ENCODE peak calls at places on chromosomes 16 and 17, in seven cellular contexts. One of them, this sample, is unnamed.

GRCh38 chr17:38734235-38734633 is 4.1 kb downstream of the CISD3 start:
- DNase-seq in adrenal gland: peak
- DNase-seq in stimulated activated effector memory CD8-positive, alpha-beta T cell treated with anti-CD3 and anti-CD28 coated beads, Interleukin-12 subunit alpha, Interleukin-12 subunit beta, amount 100 ng/mL, for 72 hours: no peak
- DNase-seq in effector memory CD4-positive, alpha-beta T cell: no peak
- DNase-seq in hepatic stellate cell: no peak
- DNase-seq in naive thymus-derived CD8-positive, alpha-beta T cell: no peak
- DNase-seq in iris pigment epithelial cell: no peak
- DNase-seq in this sample: no peak

GRCh38 chr17:78674595-78675315 is 97.6 kb upstream of the DNAH17 start:
- DNase-seq in stimulated activated effector memory CD8-positive, alpha-beta T cell treated with anti-CD3 and anti-CD28 coated beads, Interleukin-12 subunit alpha, Interleukin-12 subunit beta, amount 100 ng/mL, for 72 hours: no peak
- DNase-seq in iris pigment epithelial cell: no peak
- DNase-seq in adrenal gland: no peak
- DNase-seq in effector memory CD4-positive, alpha-beta T cell: no peak
- DNase-seq in hepatic stellate cell: no peak
- DNase-seq in naive thymus-derived CD8-positive, alpha-beta T cell: no peak
- DNase-seq in this sample: no peak

GRCh38 chr16:1890024-1890700 is 18.2 kb upstream of the MEIOB start:
- DNase-seq in hepatic stellate cell: no peak
- DNase-seq in adrenal gland: no peak
- DNase-seq in naive thymus-derived CD8-positive, alpha-beta T cell: no peak
- DNase-seq in effector memory CD4-positive, alpha-beta T cell: no peak
- DNase-seq in iris pigment epithelial cell: no peak
- DNase-seq in stimulated activated effector memory CD8-positive, alpha-beta T cell treated with anti-CD3 and anti-CD28 coated beads, Interleukin-12 subunit alpha, Interleukin-12 subunit beta, amount 100 ng/mL, for 72 hours: no peak
- DNase-seq in this sample: no peak

GRCh38 chr16:57308041-57308440 is 23.6 kb upstream of the PLLP start:
- DNase-seq in stimulated activated effector memory CD8-positive, alpha-beta T cell treated with anti-CD3 and anti-CD28 coated beads, Interleukin-12 subunit alpha, Interleukin-12 subunit beta, amount 100 ng/mL, for 72 hours: no peak
- DNase-seq in adrenal gland: no peak
- DNase-seq in iris pigment epithelial cell: no peak
- DNase-seq in naive thymus-derived CD8-positive, alpha-beta T cell: no peak
- DNase-seq in hepatic stellate cell: no peak
- DNase-seq in effector memory CD4-positive, alpha-beta T cell: no peak
- DNase-seq in this sample: no peak

GRCh38 chr17:79830303-79830702 is 8.9 kb downstream of the CBX4 start:
- DNase-seq in effector memory CD4-positive, alpha-beta T cell: no peak
- DNase-seq in hepatic stellate cell: no peak
- DNase-seq in iris pigment epithelial cell: no peak
- DNase-seq in naive thymus-derived CD8-positive, alpha-beta T cell: no peak
- DNase-seq in stimulated activated effector memory CD8-positive, alpha-beta T cell treated with anti-CD3 and anti-CD28 coated beads, Interleukin-12 subunit alpha, Interleukin-12 subunit beta, amount 100 ng/mL, for 72 hours: no peak
- DNase-seq in adrenal gland: no peak
- DNase-seq in this sample: no peak

GRCh38 chr16:1152123-1152638 is 725 bp upstream of the CACNA1H start:
- DNase-seq in naive thymus-derived CD8-positive, alpha-beta T cell: no peak
- DNase-seq in iris pigment epithelial cell: no peak
- DNase-seq in hepatic stellate cell: peak
- DNase-seq in effector memory CD4-positive, alpha-beta T cell: no peak
- DNase-seq in stimulated activated effector memory CD8-positive, alpha-beta T cell treated with anti-CD3 and anti-CD28 coated beads, Interleukin-12 subunit alpha, Interleukin-12 subunit beta, amount 100 ng/mL, for 72 hours: peak
- DNase-seq in adrenal gland: no peak
- DNase-seq in this sample: no peak

GRCh38 chr17:63774141-63774981 is at the start of gene DDX42:
- DNase-seq in adrenal gland: peak
- DNase-seq in effector memory CD4-positive, alpha-beta T cell: peak
- DNase-seq in naive thymus-derived CD8-positive, alpha-beta T cell: peak
- DNase-seq in stimulated activated effector memory CD8-positive, alpha-beta T cell treated with anti-CD3 and anti-CD28 coated beads, Interleukin-12 subunit alpha, Interleukin-12 subunit beta, amount 100 ng/mL, for 72 hours: no peak
- DNase-seq in hepatic stellate cell: peak
- DNase-seq in iris pigment epithelial cell: peak
- DNase-seq in this sample: peak

GRCh38 chr17:10210151-10210574 is 11.8 kb upstream of the GAS7 start:
- DNase-seq in adrenal gland: no peak
- DNase-seq in hepatic stellate cell: no peak
- DNase-seq in effector memory CD4-positive, alpha-beta T cell: no peak
- DNase-seq in stimulated activated effector memory CD8-positive, alpha-beta T cell treated with anti-CD3 and anti-CD28 coated beads, Interleukin-12 subunit alpha, Interleukin-12 subunit beta, amount 100 ng/mL, for 72 hours: no peak
- DNase-seq in naive thymus-derived CD8-positive, alpha-beta T cell: no peak
- DNase-seq in iris pigment epithelial cell: peak
- DNase-seq in this sample: no peak

GRCh38 chr16:86956437-86956836 is 360.8 kb downstream of the C16orf95 start:
- DNase-seq in effector memory CD4-positive, alpha-beta T cell: no peak
- DNase-seq in naive thymus-derived CD8-positive, alpha-beta T cell: no peak
- DNase-seq in adrenal gland: no peak
- DNase-seq in iris pigment epithelial cell: no peak
- DNase-seq in hepatic stellate cell: no peak
- DNase-seq in stimulated activated effector memory CD8-positive, alpha-beta T cell treated with anti-CD3 and anti-CD28 coated beads, Interleukin-12 subunit alpha, Interleukin-12 subunit beta, amount 100 ng/mL, for 72 hours: no peak
- DNase-seq in this sample: no peak

GRCh38 chr16:69373019-69373418 is 12.8 kb downstream of the TERF2 start:
- DNase-seq in stimulated activated effector memory CD8-positive, alpha-beta T cell treated with anti-CD3 and anti-CD28 coated beads, Interleukin-12 subunit alpha, Interleukin-12 subunit beta, amount 100 ng/mL, for 72 hours: no peak
- DNase-seq in hepatic stellate cell: no peak
- DNase-seq in adrenal gland: no peak
- DNase-seq in effector memory CD4-positive, alpha-beta T cell: no peak
- DNase-seq in iris pigment epithelial cell: no peak
- DNase-seq in naive thymus-derived CD8-positive, alpha-beta T cell: no peak
- DNase-seq in this sample: no peak

GRCh38 chr17:7850970-7851437 is 3.9 kb upstream of the TMEM88 start:
- DNase-seq in iris pigment epithelial cell: no peak
- DNase-seq in hepatic stellate cell: no peak
- DNase-seq in stimulated activated effector memory CD8-positive, alpha-beta T cell treated with anti-CD3 and anti-CD28 coated beads, Interleukin-12 subunit alpha, Interleukin-12 subunit beta, amount 100 ng/mL, for 72 hours: no peak
- DNase-seq in effector memory CD4-positive, alpha-beta T cell: no peak
- DNase-seq in naive thymus-derived CD8-positive, alpha-beta T cell: no peak
- DNase-seq in adrenal gland: peak
- DNase-seq in this sample: no peak

GRCh38 chr16:10744370-10745030 is 858 bp downstream of the NUBP1 start:
- DNase-seq in hepatic stellate cell: peak
- DNase-seq in effector memory CD4-positive, alpha-beta T cell: no peak
- DNase-seq in adrenal gland: peak
- DNase-seq in naive thymus-derived CD8-positive, alpha-beta T cell: no peak
- DNase-seq in iris pigment epithelial cell: peak
- DNase-seq in stimulated activated effector memory CD8-positive, alpha-beta T cell treated with anti-CD3 and anti-CD28 coated beads, Interleukin-12 subunit alpha, Interleukin-12 subunit beta, amount 100 ng/mL, for 72 hours: no peak
- DNase-seq in this sample: no peak

GRCh38 chr17:5672815-5673430 is 88.6 kb upstream of the NLRP1 start:
- DNase-seq in naive thymus-derived CD8-positive, alpha-beta T cell: no peak
- DNase-seq in adrenal gland: no peak
- DNase-seq in hepatic stellate cell: no peak
- DNase-seq in stimulated activated effector memory CD8-positive, alpha-beta T cell treated with anti-CD3 and anti-CD28 coated beads, Interleukin-12 subunit alpha, Interleukin-12 subunit beta, amount 100 ng/mL, for 72 hours: no peak
- DNase-seq in iris pigment epithelial cell: no peak
- DNase-seq in effector memory CD4-positive, alpha-beta T cell: no peak
- DNase-seq in this sample: no peak

GRCh38 chr16:19481769-19482168 is 40.1 kb downstream of the GDE1 start:
- DNase-seq in naive thymus-derived CD8-positive, alpha-beta T cell: no peak
- DNase-seq in iris pigment epithelial cell: no peak
- DNase-seq in effector memory CD4-positive, alpha-beta T cell: no peak
- DNase-seq in stimulated activated effector memory CD8-positive, alpha-beta T cell treated with anti-CD3 and anti-CD28 coated beads, Interleukin-12 subunit alpha, Interleukin-12 subunit beta, amount 100 ng/mL, for 72 hours: no peak
- DNase-seq in adrenal gland: no peak
- DNase-seq in hepatic stellate cell: no peak
- DNase-seq in this sample: no peak

GRCh38 chr16:50721549-50722409 is 20.1 kb upstream of the CYLD start:
- DNase-seq in adrenal gland: no peak
- DNase-seq in effector memory CD4-positive, alpha-beta T cell: no peak
- DNase-seq in stimulated activated effector memory CD8-positive, alpha-beta T cell treated with anti-CD3 and anti-CD28 coated beads, Interleukin-12 subunit alpha, Interleukin-12 subunit beta, amount 100 ng/mL, for 72 hours: no peak
- DNase-seq in iris pigment epithelial cell: no peak
- DNase-seq in hepatic stellate cell: no peak
- DNase-seq in naive thymus-derived CD8-positive, alpha-beta T cell: no peak
- DNase-seq in this sample: no peak

GRCh38 chr16:4437366-4437765 is 11.7 kb downstream of the DNAJA3 start:
- DNase-seq in iris pigment epithelial cell: no peak
- DNase-seq in effector memory CD4-positive, alpha-beta T cell: no peak
- DNase-seq in hepatic stellate cell: no peak
- DNase-seq in adrenal gland: peak
- DNase-seq in stimulated activated effector memory CD8-positive, alpha-beta T cell treated with anti-CD3 and anti-CD28 coated beads, Interleukin-12 subunit alpha, Interleukin-12 subunit beta, amount 100 ng/mL, for 72 hours: no peak
- DNase-seq in naive thymus-derived CD8-positive, alpha-beta T cell: no peak
- DNase-seq in this sample: no peak

GRCh38 chr17:7249830-7250229 is 1.7 kb downstream of the CTDNEP1 start:
- DNase-seq in effector memory CD4-positive, alpha-beta T cell: no peak
- DNase-seq in adrenal gland: no peak
- DNase-seq in iris pigment epithelial cell: no peak
- DNase-seq in stimulated activated effector memory CD8-positive, alpha-beta T cell treated with anti-CD3 and anti-CD28 coated beads, Interleukin-12 subunit alpha, Interleukin-12 subunit beta, amount 100 ng/mL, for 72 hours: no peak
- DNase-seq in naive thymus-derived CD8-positive, alpha-beta T cell: no peak
- DNase-seq in hepatic stellate cell: no peak
- DNase-seq in this sample: no peak

GRCh38 chr17:77142689-77143088 is 1.9 kb downstream of the SEC14L1 start:
- DNase-seq in hepatic stellate cell: no peak
- DNase-seq in effector memory CD4-positive, alpha-beta T cell: no peak
- DNase-seq in naive thymus-derived CD8-positive, alpha-beta T cell: no peak
- DNase-seq in stimulated activated effector memory CD8-positive, alpha-beta T cell treated with anti-CD3 and anti-CD28 coated beads, Interleukin-12 subunit alpha, Interleukin-12 subunit beta, amount 100 ng/mL, for 72 hours: no peak
- DNase-seq in iris pigment epithelial cell: no peak
- DNase-seq in adrenal gland: no peak
- DNase-seq in this sample: no peak

GRCh38 chr17:34081269-34081668 is 173.8 kb upstream of the CCL2 start:
- DNase-seq in adrenal gland: no peak
- DNase-seq in stimulated activated effector memory CD8-positive, alpha-beta T cell treated with anti-CD3 and anti-CD28 coated beads, Interleukin-12 subunit alpha, Interleukin-12 subunit beta, amount 100 ng/mL, for 72 hours: no peak
- DNase-seq in hepatic stellate cell: peak
- DNase-seq in iris pigment epithelial cell: peak
- DNase-seq in naive thymus-derived CD8-positive, alpha-beta T cell: no peak
- DNase-seq in effector memory CD4-positive, alpha-beta T cell: no peak
- DNase-seq in this sample: no peak

GRCh38 chr16:86355951-86356350 is 154.4 kb upstream of the FOXF1 start:
- DNase-seq in naive thymus-derived CD8-positive, alpha-beta T cell: no peak
- DNase-seq in adrenal gland: no peak
- DNase-seq in effector memory CD4-positive, alpha-beta T cell: no peak
- DNase-seq in stimulated activated effector memory CD8-positive, alpha-beta T cell treated with anti-CD3 and anti-CD28 coated beads, Interleukin-12 subunit alpha, Interleukin-12 subunit beta, amount 100 ng/mL, for 72 hours: no peak
- DNase-seq in iris pigment epithelial cell: no peak
- DNase-seq in hepatic stellate cell: no peak
- DNase-seq in this sample: no peak

GRCh38 chr17:9890124-9890523 is 14.9 kb downstream of the RCVRN start:
- DNase-seq in effector memory CD4-positive, alpha-beta T cell: no peak
- DNase-seq in iris pigment epithelial cell: peak
- DNase-seq in naive thymus-derived CD8-positive, alpha-beta T cell: no peak
- DNase-seq in hepatic stellate cell: no peak
- DNase-seq in adrenal gland: no peak
- DNase-seq in stimulated activated effector memory CD8-positive, alpha-beta T cell treated with anti-CD3 and anti-CD28 coated beads, Interleukin-12 subunit alpha, Interleukin-12 subunit beta, amount 100 ng/mL, for 72 hours: no peak
- DNase-seq in this sample: no peak

GRCh38 chr17:49280061-49280460 is 49.5 kb upstream of the PHOSPHO1 start:
- DNase-seq in stimulated activated effector memory CD8-positive, alpha-beta T cell treated with anti-CD3 and anti-CD28 coated beads, Interleukin-12 subunit alpha, Interleukin-12 subunit beta, amount 100 ng/mL, for 72 hours: no peak
- DNase-seq in hepatic stellate cell: no peak
- DNase-seq in iris pigment epithelial cell: no peak
- DNase-seq in naive thymus-derived CD8-positive, alpha-beta T cell: no peak
- DNase-seq in effector memory CD4-positive, alpha-beta T cell: no peak
- DNase-seq in adrenal gland: no peak
- DNase-seq in this sample: no peak

GRCh38 chr17:40751065-40751464 is 4.1 kb downstream of the KRT25 start:
- DNase-seq in adrenal gland: no peak
- DNase-seq in iris pigment epithelial cell: no peak
- DNase-seq in stimulated activated effector memory CD8-positive, alpha-beta T cell treated with anti-CD3 and anti-CD28 coated beads, Interleukin-12 subunit alpha, Interleukin-12 subunit beta, amount 100 ng/mL, for 72 hours: no peak
- DNase-seq in hepatic stellate cell: no peak
- DNase-seq in effector memory CD4-positive, alpha-beta T cell: no peak
- DNase-seq in naive thymus-derived CD8-positive, alpha-beta T cell: no peak
- DNase-seq in this sample: no peak

GRCh38 chr17:4074831-4075495 is 67.9 kb downstream of the ZZEF1 start:
- DNase-seq in effector memory CD4-positive, alpha-beta T cell: no peak
- DNase-seq in stimulated activated effector memory CD8-positive, alpha-beta T cell treated with anti-CD3 and anti-CD28 coated beads, Interleukin-12 subunit alpha, Interleukin-12 subunit beta, amount 100 ng/mL, for 72 hours: no peak
- DNase-seq in naive thymus-derived CD8-positive, alpha-beta T cell: no peak
- DNase-seq in hepatic stellate cell: peak
- DNase-seq in iris pigment epithelial cell: peak
- DNase-seq in adrenal gland: no peak
- DNase-seq in this sample: no peak

GRCh38 chr16:11139624-11140375 is 116.2 kb downstream of the SOCS1 start:
- DNase-seq in effector memory CD4-positive, alpha-beta T cell: no peak
- DNase-seq in iris pigment epithelial cell: no peak
- DNase-seq in stimulated activated effector memory CD8-positive, alpha-beta T cell treated with anti-CD3 and anti-CD28 coated beads, Interleukin-12 subunit alpha, Interleukin-12 subunit beta, amount 100 ng/mL, for 72 hours: no peak
- DNase-seq in hepatic stellate cell: no peak
- DNase-seq in adrenal gland: no peak
- DNase-seq in naive thymus-derived CD8-positive, alpha-beta T cell: no peak
- DNase-seq in this sample: no peak

GRCh38 chr17:80254396-80255241 is 6.0 kb upstream of the RNF213 start:
- DNase-seq in hepatic stellate cell: peak
- DNase-seq in naive thymus-derived CD8-positive, alpha-beta T cell: no peak
- DNase-seq in iris pigment epithelial cell: peak
- DNase-seq in stimulated activated effector memory CD8-positive, alpha-beta T cell treated with anti-CD3 and anti-CD28 coated beads, Interleukin-12 subunit alpha, Interleukin-12 subunit beta, amount 100 ng/mL, for 72 hours: peak
- DNase-seq in effector memory CD4-positive, alpha-beta T cell: peak
- DNase-seq in adrenal gland: peak
- DNase-seq in this sample: no peak

GRCh38 chr17:78127240-78127887 is 1.2 kb downstream of the TMC6 start:
- DNase-seq in naive thymus-derived CD8-positive, alpha-beta T cell: no peak
- DNase-seq in stimulated activated effector memory CD8-positive, alpha-beta T cell treated with anti-CD3 and anti-CD28 coated beads, Interleukin-12 subunit alpha, Interleukin-12 subunit beta, amount 100 ng/mL, for 72 hours: peak
- DNase-seq in adrenal gland: peak
- DNase-seq in effector memory CD4-positive, alpha-beta T cell: peak
- DNase-seq in hepatic stellate cell: peak
- DNase-seq in iris pigment epithelial cell: no peak
- DNase-seq in this sample: peak

GRCh38 chr16:89113661-89114060 is 20.0 kb downstream of the ACSF3 start:
- DNase-seq in hepatic stellate cell: no peak
- DNase-seq in effector memory CD4-positive, alpha-beta T cell: no peak
- DNase-seq in naive thymus-derived CD8-positive, alpha-beta T cell: no peak
- DNase-seq in adrenal gland: no peak
- DNase-seq in stimulated activated effector memory CD8-positive, alpha-beta T cell treated with anti-CD3 and anti-CD28 coated beads, Interleukin-12 subunit alpha, Interleukin-12 subunit beta, amount 100 ng/mL, for 72 hours: no peak
- DNase-seq in iris pigment epithelial cell: no peak
- DNase-seq in this sample: peak

GRCh38 chr17:76626442-76626841 is 17.1 kb downstream of the ST6GALNAC1 start:
- DNase-seq in effector memory CD4-positive, alpha-beta T cell: no peak
- DNase-seq in stimulated activated effector memory CD8-positive, alpha-beta T cell treated with anti-CD3 and anti-CD28 coated beads, Interleukin-12 subunit alpha, Interleukin-12 subunit beta, amount 100 ng/mL, for 72 hours: no peak
- DNase-seq in naive thymus-derived CD8-positive, alpha-beta T cell: no peak
- DNase-seq in hepatic stellate cell: no peak
- DNase-seq in iris pigment epithelial cell: no peak
- DNase-seq in adrenal gland: no peak
- DNase-seq in this sample: no peak

GRCh38 chr17:9386401-9386800 is 189.2 kb downstream of the STX8 start:
- DNase-seq in effector memory CD4-positive, alpha-beta T cell: no peak
- DNase-seq in hepatic stellate cell: no peak
- DNase-seq in stimulated activated effector memory CD8-positive, alpha-beta T cell treated with anti-CD3 and anti-CD28 coated beads, Interleukin-12 subunit alpha, Interleukin-12 subunit beta, amount 100 ng/mL, for 72 hours: no peak
- DNase-seq in iris pigment epithelial cell: no peak
- DNase-seq in adrenal gland: no peak
- DNase-seq in naive thymus-derived CD8-positive, alpha-beta T cell: no peak
- DNase-seq in this sample: no peak

GRCh38 chr17:82917656-82918345 is 78.0 kb upstream of the ZNF750 start:
- DNase-seq in stimulated activated effector memory CD8-positive, alpha-beta T cell treated with anti-CD3 and anti-CD28 coated beads, Interleukin-12 subunit alpha, Interleukin-12 subunit beta, amount 100 ng/mL, for 72 hours: no peak
- DNase-seq in adrenal gland: no peak
- DNase-seq in effector memory CD4-positive, alpha-beta T cell: no peak
- DNase-seq in iris pigment epithelial cell: peak
- DNase-seq in naive thymus-derived CD8-positive, alpha-beta T cell: peak
- DNase-seq in hepatic stellate cell: peak
- DNase-seq in this sample: no peak

GRCh38 chr16:81526935-81527334 is 82.3 kb downstream of the CMIP start:
- DNase-seq in iris pigment epithelial cell: peak
- DNase-seq in hepatic stellate cell: no peak
- DNase-seq in stimulated activated effector memory CD8-positive, alpha-beta T cell treated with anti-CD3 and anti-CD28 coated beads, Interleukin-12 subunit alpha, Interleukin-12 subunit beta, amount 100 ng/mL, for 72 hours: no peak
- DNase-seq in naive thymus-derived CD8-positive, alpha-beta T cell: no peak
- DNase-seq in effector memory CD4-positive, alpha-beta T cell: no peak
- DNase-seq in adrenal gland: no peak
- DNase-seq in this sample: peak

GRCh38 chr17:29042679-29043538 is at the start of gene PIPOX:
- DNase-seq in hepatic stellate cell: peak
- DNase-seq in iris pigment epithelial cell: peak
- DNase-seq in stimulated activated effector memory CD8-positive, alpha-beta T cell treated with anti-CD3 and anti-CD28 coated beads, Interleukin-12 subunit alpha, Interleukin-12 subunit beta, amount 100 ng/mL, for 72 hours: no peak
- DNase-seq in naive thymus-derived CD8-positive, alpha-beta T cell: no peak
- DNase-seq in effector memory CD4-positive, alpha-beta T cell: no peak
- DNase-seq in adrenal gland: peak
- DNase-seq in this sample: no peak

GRCh38 chr17:80247561-80247960 is 13.1 kb upstream of the RNF213 start:
- DNase-seq in effector memory CD4-positive, alpha-beta T cell: no peak
- DNase-seq in hepatic stellate cell: no peak
- DNase-seq in naive thymus-derived CD8-positive, alpha-beta T cell: no peak
- DNase-seq in adrenal gland: no peak
- DNase-seq in iris pigment epithelial cell: no peak
- DNase-seq in stimulated activated effector memory CD8-positive, alpha-beta T cell treated with anti-CD3 and anti-CD28 coated beads, Interleukin-12 subunit alpha, Interleukin-12 subunit beta, amount 100 ng/mL, for 72 hours: no peak
- DNase-seq in this sample: no peak

GRCh38 chr16:17803625-17804410 is 333.1 kb upstream of the XYLT1 start:
- DNase-seq in naive thymus-derived CD8-positive, alpha-beta T cell: no peak
- DNase-seq in hepatic stellate cell: no peak
- DNase-seq in stimulated activated effector memory CD8-positive, alpha-beta T cell treated with anti-CD3 and anti-CD28 coated beads, Interleukin-12 subunit alpha, Interleukin-12 subunit beta, amount 100 ng/mL, for 72 hours: no peak
- DNase-seq in adrenal gland: no peak
- DNase-seq in effector memory CD4-positive, alpha-beta T cell: no peak
- DNase-seq in iris pigment epithelial cell: no peak
- DNase-seq in this sample: no peak

GRCh38 chr17:68290268-68290954 is 516 bp downstream of the SLC16A6 start:
- DNase-seq in iris pigment epithelial cell: no peak
- DNase-seq in hepatic stellate cell: no peak
- DNase-seq in stimulated activated effector memory CD8-positive, alpha-beta T cell treated with anti-CD3 and anti-CD28 coated beads, Interleukin-12 subunit alpha, Interleukin-12 subunit beta, amount 100 ng/mL, for 72 hours: peak
- DNase-seq in naive thymus-derived CD8-positive, alpha-beta T cell: peak
- DNase-seq in effector memory CD4-positive, alpha-beta T cell: peak
- DNase-seq in adrenal gland: no peak
- DNase-seq in this sample: peak

GRCh38 chr17:44677136-44677535 is 12.4 kb downstream of the CCDC43 start:
- DNase-seq in adrenal gland: no peak
- DNase-seq in effector memory CD4-positive, alpha-beta T cell: no peak
- DNase-seq in naive thymus-derived CD8-positive, alpha-beta T cell: no peak
- DNase-seq in stimulated activated effector memory CD8-positive, alpha-beta T cell treated with anti-CD3 and anti-CD28 coated beads, Interleukin-12 subunit alpha, Interleukin-12 subunit beta, amount 100 ng/mL, for 72 hours: no peak
- DNase-seq in hepatic stellate cell: peak
- DNase-seq in iris pigment epithelial cell: peak
- DNase-seq in this sample: no peak

GRCh38 chr17:56681561-56682266 is 88.2 kb downstream of the NOG start:
- DNase-seq in hepatic stellate cell: peak
- DNase-seq in iris pigment epithelial cell: peak
- DNase-seq in effector memory CD4-positive, alpha-beta T cell: no peak
- DNase-seq in naive thymus-derived CD8-positive, alpha-beta T cell: no peak
- DNase-seq in adrenal gland: no peak
- DNase-seq in stimulated activated effector memory CD8-positive, alpha-beta T cell treated with anti-CD3 and anti-CD28 coated beads, Interleukin-12 subunit alpha, Interleukin-12 subunit beta, amount 100 ng/mL, for 72 hours: no peak
- DNase-seq in this sample: no peak